ENCODE peak calls at places on chromosomes 7 and 10, in eight cellular contexts. X is GM13976, D is omental fat pad, B is fibroblast of mammary gland, A is activated B cell treated with CpG ODN at 0.5 μM for 24 hours, P is PC-3, H is chondrocyte, T is AG04449. U is an unnamed sample.

GRCh38 chr10:114486938-114487814 is 82.9 kb upstream of the AFAP1L2 start:
- DNase-seq in X (no peak), D (no peak), B (peak; percentile 62), A (no peak), P (peak; percentile 41), H (no peak), T (no peak), U (no peak)

GRCh38 chr7:140940866-140941265 is 16.1 kb upstream of the BRAF start:
- DNase-seq in X (no peak), D (no peak), B (no peak), A (no peak), P (no peak), H (no peak), T (no peak), U (no peak)

GRCh38 chr7:99112097-99112496 is 31.8 kb downstream of the SMURF1 start:
- DNase-seq in X (peak; percentile 32), D (no peak), B (no peak), A (no peak), P (peak; percentile 59), H (no peak), T (no peak), U (no peak)

GRCh38 chr7:155470686-155471638 is 13.0 kb downstream of the EN2 start:
- DNase-seq in X (no peak), D (no peak), B (peak; percentile 25), A (no peak), P (peak; percentile 56), H (no peak), T (no peak), U (no peak)

GRCh38 chr7:69445549-69445948 is 152.7 kb upstream of the AUTS2 start:
- DNase-seq in X (no peak), D (no peak), B (peak; percentile 79), A (no peak), P (no peak), H (no peak), T (no peak), U (no peak)

GRCh38 chr10:68876919-68877250 is 24.2 kb upstream of the DDX50 start:
- DNase-seq in X (no peak), D (no peak), B (no peak), A (no peak), P (no peak), H (no peak), T (no peak), U (no peak)

GRCh38 chr10:23370106-23370505 is 25.5 kb upstream of the C10orf67 start:
- DNase-seq in X (no peak), D (no peak), B (no peak), A (no peak), P (no peak), H (no peak), T (peak; percentile 37), U (no peak)

GRCh38 chr7:100157334-100158228 is 942 bp downstream of the TRAPPC14 start:
- DNase-seq in X (peak; percentile 53), D (peak; percentile 70), B (peak; percentile 82), A (no peak), P (peak; percentile 67), H (no peak), T (no peak), U (no peak)

GRCh38 chr10:118701529-118702323 is 53.0 kb downstream of the CACUL1 start:
- DNase-seq in X (no peak), D (no peak), B (peak; percentile 21), A (no peak), P (no peak), H (no peak), T (peak; percentile 55), U (no peak)

GRCh38 chr7:152899482-152900166 is 140.1 kb downstream of the ACTR3B start:
- DNase-seq in X (no peak), D (no peak), B (peak; percentile 45), A (no peak), P (peak; percentile 64), H (no peak), T (no peak), U (no peak)

GRCh38 chr10:33921970-33922605 is 587.6 kb upstream of the NRP1 start:
- DNase-seq in X (no peak), D (no peak), B (no peak), A (no peak), P (no peak), H (no peak), T (no peak), U (no peak)

GRCh38 chr10:122374246-122374858 is at the start of gene PLEKHA1:
- DNase-seq in X (peak; percentile 94), D (peak; percentile 64), B (peak; percentile 89), A (peak; percentile 90), P (peak; percentile 93), H (peak; percentile 98), T (peak; percentile 47), U (peak; percentile 86)
- TF ChIP-seq CTCF in X (no peak), D (no peak), B (no peak), A (no peak), P (no peak), H (no peak), T (no peak), U (no peak)

DNA sequence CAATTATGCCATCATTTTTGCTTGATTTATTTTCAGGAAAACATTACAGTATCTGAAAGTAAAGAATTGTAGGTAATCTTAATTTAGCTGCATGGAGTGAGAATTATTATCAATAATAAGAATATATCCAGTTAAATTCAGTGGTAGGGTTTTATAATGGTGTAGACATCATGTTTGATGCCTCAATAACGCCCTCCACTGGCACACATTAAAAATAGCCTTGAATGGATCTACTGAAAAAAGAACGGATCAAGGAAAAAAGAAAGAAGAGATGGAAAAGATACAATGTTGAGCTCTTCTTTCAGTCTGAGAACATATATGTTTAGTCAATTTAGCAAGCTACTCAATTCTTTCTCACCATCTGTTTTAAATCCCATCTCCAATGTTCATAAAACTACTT is 319.2 kb downstream of the CDC14C start:
- DNase-seq in X (no peak), D (no peak), B (no peak), A (no peak), P (no peak), H (no peak), T (no peak), U (no peak)
- TF ChIP-seq CTCF in X (no peak), D (no peak), B (no peak), A (no peak), P (peak; percentile 35), H (no peak), T (no peak), U (no peak)

GRCh38 chr7:151857412-151857811 is 19.5 kb downstream of the PRKAG2 start:
- DNase-seq in X (no peak), D (no peak), B (no peak), A (no peak), P (no peak), H (peak; percentile 75), T (no peak), U (no peak)
- TF ChIP-seq CTCF in X (no peak), D (no peak), B (no peak), A (no peak), P (no peak), H (no peak), T (no peak), U (no peak)

GRCh38 chr7:49791089-49791741 is 17.8 kb downstream of the VWC2 start:
- DNase-seq in X (peak; percentile 69), D (no peak), B (no peak), A (no peak), P (peak; percentile 58), H (no peak), T (no peak), U (no peak)
- TF ChIP-seq CTCF in X (peak; percentile 59), D (no peak), B (no peak), A (no peak), P (peak; percentile 63), H (peak; percentile 60), T (no peak), U (peak; percentile 13)

GRCh38 chr10:70508912-70509366 is 30.4 kb downstream of the PALD1 start:
- DNase-seq in X (peak; percentile 62), D (no peak), B (no peak), A (no peak), P (no peak), H (no peak), T (no peak), U (no peak)
- TF ChIP-seq CTCF in X (no peak), D (no peak), B (no peak), A (no peak), P (no peak), H (peak; percentile 40), T (no peak), U (no peak)

GRCh38 chr7:123492485-123492884 is 41.9 kb downstream of the IQUB start:
- DNase-seq in X (no peak), D (no peak), B (peak; percentile 37), A (no peak), P (peak; percentile 12), H (no peak), T (no peak), U (no peak)
- TF ChIP-seq CTCF in X (no peak), D (no peak), B (no peak), A (no peak), P (no peak), H (peak; percentile 17), T (no peak), U (no peak)

DNA sequence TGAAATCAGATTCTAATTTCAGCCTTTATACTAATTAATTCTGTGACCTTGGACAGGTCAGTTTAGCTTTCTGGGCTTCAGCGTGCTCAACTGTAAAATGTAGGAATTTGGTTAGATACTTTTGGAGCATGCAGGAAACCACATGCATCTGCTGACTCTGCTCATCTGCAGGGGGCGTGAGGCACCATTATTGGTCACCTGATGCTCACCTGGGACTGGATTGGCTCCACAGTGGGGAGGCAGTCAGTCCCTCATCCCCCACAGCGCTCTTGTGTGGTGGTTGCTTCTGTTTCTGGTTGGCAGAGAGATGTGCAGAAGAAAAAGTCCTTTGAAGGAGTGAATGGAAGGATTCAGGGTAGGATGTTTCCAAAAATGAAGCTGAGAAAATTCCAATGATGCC is 150.9 kb upstream of the MTPN start:
- DNase-seq in X (no peak), D (no peak), B (no peak), A (no peak), P (no peak), H (no peak), T (no peak), U (no peak)
- TF ChIP-seq CTCF in X (no peak), D (no peak), B (no peak), A (no peak), P (no peak), H (no peak), T (no peak), U (no peak)

U was measured in mesothelial cell of epicardium.